ENCODE peak calls at places on chromosome X, in five cellular contexts. B is occipital lobe; M is naive thymus-derived CD4-positive, alpha-beta T cell; H is HCT116; S is T-helper 1 cell. C is an unnamed sample.

GRCh38 chrX:115268421-115268820 is 21.1 kb upstream of the LUZP4 start:
- DNase-seq in H (peak; percentile 13), B (no peak), M (no peak), S (no peak), C (no peak)

GRCh38 chrX:67604979-67605703 is 61.3 kb downstream of the AR start:
- DNase-seq in H (no peak), M (no peak), S (no peak), B (no peak), C (no peak)

GRCh38 chrX:103554687-103555417 is 30.5 kb upstream of the TCEAL4 start:
- DNase-seq in H (no peak), B (peak; percentile 53), M (peak; percentile 59), S (peak; percentile 43), C (peak; percentile 67)

GRCh38 chrX:3697701-3698279 is 15.7 kb downstream of the PRKX start:
- DNase-seq in B (peak; percentile 17), S (no peak), M (no peak), H (no peak), C (no peak)

GRCh38 chrX:149846789-149847188 is 34.2 kb upstream of the MAGEA8 start:
- DNase-seq in M (no peak), H (no peak), B (no peak), S (no peak), C (no peak)

GRCh38 chrX:110167952-110168451 is 149.9 kb downstream of the AMMECR1 start:
- DNase-seq in S (peak; percentile 35), B (no peak), M (peak; percentile 53), H (no peak), C (peak; percentile 55)

GRCh38 chrX:29044802-29045201 is 457.6 kb downstream of the IL1RAPL1 start:
- DNase-seq in B (no peak), S (no peak), M (no peak), H (no peak), C (no peak)

GRCh38 chrX:49233176-49233575 is at the start of gene CACNA1F:
- DNase-seq in S (no peak), B (no peak), H (no peak), M (no peak), C (no peak)

GRCh38 chrX:97563531-97564133 is 679.9 kb downstream of the RPA4 start:
- DNase-seq in B (peak; percentile 0), H (no peak), S (peak; percentile 6), M (peak; percentile 50), C (peak; percentile 66)

GRCh38 chrX:101462892-101463291 is 22.4 kb upstream of the ARMCX4 start:
- DNase-seq in S (no peak), H (peak; percentile 15), M (no peak), B (no peak), C (no peak)

GRCh38 chrX:139929876-139930275 is 3.0 kb downstream of the ATP11C start:
- DNase-seq in B (no peak), M (no peak), S (no peak), H (no peak), C (no peak)

GRCh38 chrX:111519215-111519614 is 7.8 kb downstream of the SERTM2 start:
- DNase-seq in B (no peak), S (no peak), H (no peak), M (no peak), C (no peak)

GRCh38 chrX:140500427-140500826 is 4.4 kb downstream of the SOX3 start:
- DNase-seq in B (no peak), M (no peak), S (no peak), H (no peak), C (no peak)

GRCh38 chrX:107628662-107629532 is 587 bp downstream of the PRPS1 start:
- DNase-seq in H (no peak), B (peak; percentile 32), S (peak; percentile 36), M (peak; percentile 54), C (peak; percentile 61)

GRCh38 chrX:122026665-122027064 is 979.3 kb downstream of the GLUD2 start:
- DNase-seq in H (no peak), S (no peak), B (no peak), M (no peak), C (no peak)

GRCh38 chrX:94676285-94676684 is 1002.3 kb downstream of the FAM133A start:
- DNase-seq in H (no peak), S (no peak), M (no peak), B (no peak), C (no peak)

GRCh38 chrX:13937370-13938052 is 92.2 kb downstream of the GEMIN8 start:
- DNase-seq in M (peak; percentile 1), S (no peak), B (peak; percentile 23), H (no peak), C (no peak)

GRCh38 chrX:23844502-23845138 is 61.6 kb downstream of the SAT1 start:
- DNase-seq in M (no peak), S (no peak), B (no peak), H (no peak), C (no peak)

GRCh38 chrX:1542994-1543725 is 6.2 kb upstream of the P2RY8 start:
- DNase-seq in S (no peak), B (no peak), M (no peak), H (no peak), C (no peak)

GRCh38 chrX:41512394-41512793 is 65.3 kb downstream of the NYX start:
- DNase-seq in H (no peak), M (no peak), B (no peak), S (no peak), C (no peak)

GRCh38 chrX:109533005-109533404 is 3.6 kb upstream of the NXT2 start:
- DNase-seq in B (no peak), M (no peak), H (no peak), S (no peak), C (no peak)

GRCh38 chrX:150363561-150364346 is 637 bp downstream of the MAMLD1 start:
- DNase-seq in B (peak; percentile 7), M (peak; percentile 10), S (no peak), H (no peak), C (peak; percentile 36)

GRCh38 chrX:1239681-1240142 is 27.3 kb upstream of the CRLF2 start:
- DNase-seq in H (no peak), M (no peak), B (no peak), S (no peak), C (no peak)

GRCh38 chrX:154991039-154991438 is 31.5 kb downstream of the F8 start:
- DNase-seq in M (no peak), B (no peak), S (no peak), H (no peak), C (no peak)